ENCODE peak calls at places on chromosome 1, in five cellular contexts. Q is breast epithelium, C is psoas muscle, S is foreskin fibroblast, N is tibial nerve. F is an unnamed sample.

GRCh38 chr1:171486048-171486519 is 754 bp downstream of the PRRC2C start:
- DNase-seq in Q (peak), C (no peak), S (peak), N (no peak), F (no peak)

GRCh38 chr1:30778156-30778978 is 20.8 kb upstream of the LAPTM5 start:
- DNase-seq in Q (no peak), C (no peak), S (peak), N (no peak), F (peak)

GRCh38 chr1:9766759-9767442 is 56.9 kb downstream of the CLSTN1 start:
- DNase-seq in Q (no peak), C (no peak), S (peak), N (no peak), F (peak)

GRCh38 chr1:94725566-94725965 is 94.6 kb upstream of the SLC44A3 start:
- DNase-seq in Q (no peak), C (no peak), S (peak), N (no peak), F (no peak)

GRCh38 chr1:161197560-161198205 is 1.2 kb downstream of the ADAMTS4 start:
- DNase-seq in Q (no peak), C (no peak), S (no peak), N (no peak), F (no peak)

GRCh38 chr1:186845581-186846210 is 16.9 kb downstream of the PLA2G4A start:
- DNase-seq in Q (no peak), C (no peak), S (no peak), N (no peak), F (no peak)

GRCh38 chr1:12016182-12016581 is 3.1 kb upstream of the MIIP start:
- DNase-seq in Q (no peak), C (no peak), S (no peak), N (no peak), F (no peak)

GRCh38 chr1:36151845-36152203 is 2.5 kb upstream of the TRAPPC3 start:
- DNase-seq in Q (no peak), C (no peak), S (peak), N (no peak), F (no peak)

GRCh38 chr1:242774256-242774655 is 249.8 kb upstream of the PLD5 start:
- DNase-seq in Q (no peak), C (no peak), S (no peak), N (no peak), F (no peak)

GRCh38 chr1:50827546-50827945 is 132.5 kb downstream of the FAF1 start:
- DNase-seq in Q (no peak), C (no peak), S (no peak), N (no peak), F (no peak)

GRCh38 chr1:109754738-109755137 is 9.0 kb downstream of the EPS8L3 start:
- DNase-seq in Q (no peak), C (no peak), S (no peak), N (no peak), F (no peak)

GRCh38 chr1:217076902-217077301 is 353.7 kb upstream of the ESRRG start:
- DNase-seq in Q (peak), C (no peak), S (no peak), N (no peak), F (no peak)

GRCh38 chr1:117655220-117655577 is 49.4 kb downstream of the TENT5C start:
- DNase-seq in Q (no peak), C (no peak), S (no peak), N (no peak), F (no peak)

GRCh38 chr1:70779571-70779970 is 268.0 kb downstream of the PTGER3 start:
- DNase-seq in Q (no peak), C (no peak), S (peak), N (no peak), F (no peak)

GRCh38 chr1:84836145-84836544 is 56.9 kb downstream of the LPAR3 start:
- DNase-seq in Q (no peak), C (no peak), S (peak), N (no peak), F (no peak)

GRCh38 chr1:41698916-41699860 is 214.7 kb upstream of the EDN2 start:
- DNase-seq in Q (no peak), C (no peak), S (no peak), N (no peak), F (no peak)

GRCh38 chr1:79704067-79704466 is 697.5 kb upstream of the ADGRL4 start:
- DNase-seq in Q (no peak), C (no peak), S (no peak), N (no peak), F (no peak)

GRCh38 chr1:158121604-158122254 is 59.0 kb upstream of the CD1D start:
- DNase-seq in Q (no peak), C (no peak), S (peak), N (no peak), F (no peak)

GRCh38 chr1:227888404-227889046 is 59.2 kb downstream of the WNT9A start:
- DNase-seq in Q (no peak), C (no peak), S (no peak), N (peak), F (peak)

GRCh38 chr1:29753771-29754607 is 517.7 kb downstream of the PTPRU start:
- DNase-seq in Q (peak), C (no peak), S (no peak), N (no peak), F (no peak)

GRCh38 chr1:165383067-165383466 is 26.6 kb upstream of the LMX1A start:
- DNase-seq in Q (peak), C (peak), S (peak), N (peak), F (no peak)

GRCh38 chr1:176159993-176160392 is 47.1 kb downstream of the COP1 start:
- DNase-seq in Q (no peak), C (no peak), S (no peak), N (no peak), F (no peak)

GRCh38 chr1:64490204-64490818 is 20.4 kb downstream of the CACHD1 start:
- DNase-seq in Q (no peak), C (no peak), S (no peak), N (no peak), F (no peak)

GRCh38 chr1:179369751-179370341 is 4.1 kb downstream of the AXDND1 start:
- DNase-seq in Q (no peak), C (no peak), S (peak), N (no peak), F (no peak)

GRCh38 chr1:199954701-199955100 is 72.8 kb upstream of the NR5A2 start:
- DNase-seq in Q (no peak), C (no peak), S (no peak), N (no peak), F (no peak)

GRCh38 chr1:178749581-178750166 is 24.6 kb downstream of the RALGPS2 start:
- DNase-seq in Q (no peak), C (no peak), S (peak), N (no peak), F (no peak)

GRCh38 chr1:148362930-148363810 is 119.9 kb downstream of the PPIAL4G start:
- DNase-seq in Q (no peak), C (no peak), S (no peak), N (no peak), F (no peak)

GRCh38 chr1:28296401-28297220 is 32.2 kb upstream of the MED18 start:
- DNase-seq in Q (peak), C (no peak), S (peak), N (no peak), F (no peak)

GRCh38 chr1:187415065-187415464 is 586.3 kb downstream of the PLA2G4A start:
- DNase-seq in Q (no peak), C (no peak), S (no peak), N (no peak), F (no peak)

GRCh38 chr1:166597516-166597915 is 241.8 kb upstream of the POGK start:
- DNase-seq in Q (no peak), C (no peak), S (no peak), N (no peak), F (no peak)

GRCh38 chr1:2290595-2291510 is 62.7 kb downstream of the SKI start:
- DNase-seq in Q (peak), C (peak), S (peak), N (peak), F (peak)

GRCh38 chr1:18874600-18874999 is 15.1 kb upstream of the TAS1R2 start:
- DNase-seq in Q (peak), C (no peak), S (no peak), N (no peak), F (no peak)

GRCh38 chr1:47568763-47569162 is 130.9 kb downstream of the FOXD2 start:
- DNase-seq in Q (no peak), C (no peak), S (peak), N (peak), F (no peak)

DNA sequence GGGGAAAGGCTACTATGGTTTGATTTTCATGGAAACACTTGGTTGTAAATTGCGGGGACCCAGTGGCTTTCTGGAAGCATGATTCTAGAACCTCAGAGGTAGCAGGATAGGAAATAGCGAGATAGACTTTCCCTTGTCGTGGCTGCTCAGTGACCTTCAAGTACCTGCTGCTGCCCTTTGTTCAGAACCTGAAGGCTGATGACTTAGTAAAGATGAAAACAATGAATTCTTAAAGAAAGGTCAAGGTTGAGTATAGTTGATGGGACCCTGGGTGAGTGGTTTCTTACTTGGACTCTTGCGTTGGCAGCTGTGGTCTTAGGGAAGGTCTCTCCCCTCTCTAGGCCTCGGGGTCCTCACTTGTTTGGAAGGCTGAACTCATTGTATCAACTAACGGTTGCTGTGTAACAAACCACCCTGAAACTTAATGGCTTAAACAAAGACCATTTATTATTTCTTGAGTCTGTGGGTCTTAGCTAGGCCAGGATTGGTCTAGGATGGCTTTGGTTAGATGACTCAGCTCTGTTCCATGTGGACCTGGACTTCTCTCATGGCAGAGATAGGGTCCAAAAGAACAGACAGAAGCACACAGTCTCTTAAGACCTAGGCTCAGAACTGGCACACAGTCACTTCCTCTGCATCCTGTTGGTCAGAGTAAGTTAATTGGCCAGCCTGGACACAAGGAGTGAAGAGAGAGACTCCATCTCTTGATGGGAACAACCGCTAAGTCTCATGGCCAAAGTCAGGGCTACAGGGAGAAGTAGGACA is 89.2 kb upstream of the SELENON start:
- DNase-seq in Q (no peak), C (no peak), S (peak), N (no peak), F (no peak)
- H3K4me3 ChIP-seq in Q (no peak), C (no peak), S (no peak), N (no peak), F (no peak)

DNA sequence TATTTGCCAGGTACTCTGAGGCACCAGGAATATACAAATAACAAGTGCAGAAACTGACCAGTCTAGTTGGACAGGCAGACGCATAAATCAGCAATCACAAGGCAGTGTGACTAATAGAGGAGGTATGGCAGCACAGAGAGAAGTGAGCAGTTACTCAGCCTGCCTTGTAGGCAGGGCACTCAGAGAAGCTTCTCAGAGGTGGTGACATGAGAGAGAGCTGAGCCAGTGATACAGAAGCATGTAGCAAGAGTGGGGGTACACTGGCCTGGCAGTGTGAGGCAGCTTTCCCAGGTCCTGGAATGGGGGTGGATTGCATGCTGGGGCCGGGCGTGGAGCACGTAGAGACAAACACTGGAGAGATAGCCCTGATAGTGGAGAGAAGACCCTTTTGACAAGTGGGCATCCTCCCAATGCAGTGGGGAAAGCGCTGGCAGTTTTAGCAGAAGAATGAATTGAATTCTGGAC is 7.8 kb downstream of the PHLDA3 start:
- DNase-seq in Q (peak), C (peak), S (peak), N (no peak), F (peak)
- H3K4me3 ChIP-seq in Q (peak), C (no peak), S (no peak), N (no peak), F (no peak)

GRCh38 chr1:75582725-75583261 is 28.1 kb downstream of the SLC44A5 start:
- DNase-seq in Q (no peak), C (no peak), S (no peak), N (no peak), F (no peak)

GRCh38 chr1:75588779-75589475 is 22.0 kb downstream of the SLC44A5 start:
- DNase-seq in Q (no peak), C (no peak), S (no peak), N (no peak), F (no peak)

GRCh38 chr1:75589637-75590036 is 21.3 kb downstream of the SLC44A5 start:
- DNase-seq in Q (no peak), C (no peak), S (no peak), N (no peak), F (no peak)

DNA sequence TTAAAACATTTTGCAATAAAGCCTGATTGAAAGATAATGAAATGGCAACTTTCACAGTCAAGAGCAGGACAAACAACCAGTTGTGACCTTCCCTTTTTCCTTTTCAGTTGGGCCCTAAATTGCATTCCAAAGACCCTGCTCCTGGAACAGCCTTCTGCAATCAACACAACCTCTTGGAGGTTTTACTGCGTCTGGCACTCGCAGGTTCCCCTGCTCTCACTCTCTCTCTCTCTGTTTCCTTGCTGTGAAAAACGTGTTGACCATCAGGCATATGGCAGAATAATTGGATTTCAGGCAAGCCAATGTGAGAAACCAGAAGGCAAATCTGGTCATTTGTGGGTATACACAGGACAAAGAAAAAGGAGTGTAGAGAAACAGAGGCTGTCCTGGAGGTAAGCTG is 23.2 kb downstream of the SLC44A5 start:
- DNase-seq in Q (no peak), C (no peak), S (no peak), N (no peak), F (no peak)
- H3K4me3 ChIP-seq in Q (no peak), C (no peak), S (no peak), N (no peak), F (no peak)

DNA sequence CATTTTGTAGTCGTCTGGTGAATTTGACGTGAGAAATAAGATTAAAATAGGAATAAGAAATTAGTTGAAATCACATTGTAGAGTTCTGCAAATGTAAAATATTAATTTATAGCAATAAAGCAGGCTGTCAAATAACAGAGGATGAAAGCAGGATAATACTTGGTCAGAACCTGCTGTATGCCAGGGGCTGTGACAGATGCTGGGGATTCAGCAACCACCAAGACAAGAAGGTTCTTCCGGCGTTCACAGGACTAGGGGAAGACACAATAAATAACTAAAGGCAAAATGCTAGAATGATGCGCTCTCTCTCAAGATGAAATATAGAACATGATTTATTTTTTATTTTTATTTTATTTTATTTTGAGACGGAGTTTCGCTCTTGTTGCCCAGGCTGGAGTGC is 6.8 kb upstream of the PARK7 start:
- DNase-seq in Q (no peak), C (no peak), S (no peak), N (no peak), F (no peak)
- H3K4me3 ChIP-seq in Q (peak), C (peak), S (peak), N (peak), F (peak)

DNA sequence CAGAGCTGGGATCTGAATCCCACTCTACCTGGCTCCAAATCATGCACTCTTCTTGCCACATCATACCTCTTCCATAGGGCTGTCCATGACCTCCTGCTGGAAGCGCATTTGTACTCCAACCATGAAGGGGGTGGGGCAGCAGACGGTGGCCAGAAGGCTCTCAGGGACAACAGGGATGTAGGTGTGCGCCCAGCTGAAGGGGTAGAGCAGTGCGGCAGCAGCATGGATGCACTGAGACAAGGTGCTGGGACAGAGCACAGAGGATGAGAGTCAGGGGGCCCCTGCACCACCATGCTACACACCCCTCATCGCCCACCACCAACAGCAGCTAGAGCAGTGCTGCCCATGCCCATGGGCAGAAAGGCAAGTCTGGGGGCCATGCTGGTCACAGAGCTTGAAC is 8.4 kb downstream of the DENND2D start:
- DNase-seq in Q (no peak), C (no peak), S (no peak), N (no peak), F (no peak)
- H3K4me3 ChIP-seq in Q (no peak), C (no peak), S (no peak), N (no peak), F (no peak)

DNA sequence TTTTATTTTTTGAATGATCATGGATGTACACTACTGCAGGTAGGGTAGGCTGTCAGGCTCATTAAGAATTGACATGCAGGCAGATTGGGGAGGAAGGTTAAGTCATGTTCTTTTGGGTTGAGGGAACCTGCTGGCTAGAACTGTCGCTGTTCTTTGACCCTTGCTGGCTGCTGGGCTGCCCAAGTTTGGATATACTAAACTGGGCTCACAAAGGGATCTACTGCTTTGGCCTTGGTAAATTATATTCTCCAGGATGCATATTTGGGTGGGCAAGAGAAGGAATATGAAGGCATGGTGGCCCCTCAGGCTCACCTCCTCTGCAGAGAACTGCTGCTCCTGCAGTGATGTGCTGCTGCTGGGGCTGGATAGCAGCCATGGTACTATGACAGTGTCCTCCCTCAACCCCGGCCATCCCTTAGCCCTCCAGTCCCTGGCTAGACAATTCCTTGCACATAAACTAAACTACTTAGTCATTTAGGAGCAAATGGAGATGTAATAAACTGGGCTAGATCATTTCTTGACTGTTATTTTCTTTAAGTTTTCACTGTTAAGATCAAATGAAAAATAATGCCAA is 6.1 kb downstream of the ATP1A1 start:
- DNase-seq in Q (no peak), C (no peak), S (peak), N (no peak), F (no peak)
- H3K4me3 ChIP-seq in Q (no peak), C (no peak), S (no peak), N (no peak), F (no peak)

DNA sequence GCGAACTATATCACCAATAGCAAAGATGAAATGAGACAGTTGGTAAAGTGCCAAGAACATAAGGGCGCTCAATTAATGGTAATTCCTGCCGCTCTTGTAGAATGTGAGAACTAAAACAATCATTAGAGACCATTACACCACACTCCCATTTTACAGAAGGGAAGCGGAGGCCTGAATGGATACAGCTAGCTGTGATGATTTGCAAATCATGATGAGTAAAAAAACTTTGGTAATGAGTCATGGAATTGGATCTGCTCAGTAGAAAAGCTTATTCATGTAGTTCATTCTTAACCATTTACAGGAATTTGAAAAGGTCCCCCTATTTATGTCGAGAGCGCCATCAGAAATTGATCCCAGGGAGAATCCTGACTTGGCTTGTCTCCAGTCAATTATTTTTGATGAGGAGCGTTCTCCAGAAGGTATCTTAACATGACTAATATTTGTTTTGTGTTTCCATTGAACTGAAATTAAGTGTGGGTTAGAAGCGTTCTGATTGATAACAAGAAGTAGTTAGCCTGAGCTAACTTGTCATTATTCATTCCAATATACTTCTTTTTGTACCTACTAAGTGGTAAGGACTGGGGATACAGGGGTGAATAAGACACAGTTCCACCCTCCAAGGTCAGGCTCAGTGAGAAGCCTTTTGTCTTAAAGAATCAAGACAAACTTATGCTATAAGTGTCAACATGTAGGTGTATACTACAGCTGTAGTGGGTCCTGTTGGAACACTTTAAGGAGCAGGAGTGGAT is 812 bp downstream of the TTC4 start:
- DNase-seq in Q (no peak), C (no peak), S (peak), N (no peak), F (no peak)
- H3K4me3 ChIP-seq in Q (peak), C (peak), S (peak), N (peak), F (peak)